ENCODE peak calls at places on chromosomes 3 and 15, in six cellular contexts. K is GM23338, D is GM23248, Q is SK-N-SH, O is OCI-LY7, T is hepatocyte. C is an unnamed sample.
A peak's percentile ranks its signal among the peaks of the same experiment; 100 is the strongest.

GRCh38 chr15:64706011-64706911 is 69.1 kb downstream of the RBPMS2 start:
- DNase-seq in K (no peak), D (no peak), Q (no peak), O (no peak), T (no peak), C (no peak)

GRCh38 chr3:20853890-20854289 is 667.9 kb upstream of the SGO1 start:
- DNase-seq in K (no peak), D (peak; percentile 8), Q (no peak), O (no peak), T (no peak), C (no peak)

GRCh38 chr3:138468886-138469285 is 34.5 kb downstream of the ESYT3 start:
- DNase-seq in K (no peak), D (peak; percentile 56), Q (no peak), O (no peak), T (no peak), C (no peak)

GRCh38 chr15:68354923-68355322 is 77.0 kb downstream of the ITGA11 start:
- DNase-seq in K (no peak), D (peak; percentile 95), Q (no peak), O (no peak), T (peak; percentile 63), C (peak; percentile 64)

GRCh38 chr3:108201258-108201657 is 21.0 kb downstream of the IFT57 start:
- DNase-seq in K (no peak), D (no peak), Q (no peak), O (no peak), T (no peak), C (no peak)

GRCh38 chr3:13019243-13019701 is 54.0 kb downstream of the IQSEC1 start:
- DNase-seq in K (peak; percentile 78), D (peak; percentile 83), Q (peak; percentile 70), O (no peak), T (peak; percentile 72), C (no peak)

GRCh38 chr3:196517919-196518318 is 2.8 kb upstream of the SMCO1 start:
- DNase-seq in K (peak; percentile 17), D (no peak), Q (no peak), O (no peak), T (no peak), C (no peak)

GRCh38 chr15:95970326-95970725 is 360.2 kb upstream of the NR2F2 start:
- DNase-seq in K (no peak), D (no peak), Q (no peak), O (no peak), T (no peak), C (no peak)

GRCh38 chr3:149417174-149417573 is 39.7 kb upstream of the TM4SF1 start:
- DNase-seq in K (no peak), D (no peak), Q (no peak), O (no peak), T (no peak), C (no peak)

GRCh38 chr15:69172854-69173253 is 12.4 kb downstream of the GLCE start:
- DNase-seq in K (no peak), D (no peak), Q (no peak), O (no peak), T (no peak), C (no peak)

GRCh38 chr15:52019394-52020252 is 604 bp downstream of the MAPK6 start:
- DNase-seq in K (peak; percentile 65), D (peak; percentile 98), Q (peak; percentile 96), O (peak; percentile 74), T (peak; percentile 94), C (no peak)

GRCh38 chr3:112894258-112894657 is 47.6 kb upstream of the CD200R1L start:
- DNase-seq in K (peak; percentile 82), D (peak; percentile 36), Q (no peak), O (no peak), T (no peak), C (peak; percentile 0)

GRCh38 chr15:45121706-45122417 is 7.7 kb downstream of the DUOXA2 start:
- DNase-seq in K (no peak), D (peak; percentile 96), Q (no peak), O (no peak), T (peak; percentile 74), C (peak; percentile 16)

GRCh38 chr3:5191555-5192304 is 4.2 kb downstream of the EDEM1 start:
- DNase-seq in K (peak; percentile 50), D (peak; percentile 16), Q (no peak), O (peak; percentile 63), T (no peak), C (no peak)

GRCh38 chr3:183114779-183115178 is 15.5 kb upstream of the MCCC1 start:
- DNase-seq in K (peak; percentile 81), D (no peak), Q (peak; percentile 27), O (no peak), T (no peak), C (no peak)

GRCh38 chr3:159486580-159486979 is 502.1 kb upstream of the IL12A start:
- DNase-seq in K (peak; percentile 73), D (peak; percentile 2), Q (no peak), O (no peak), T (no peak), C (peak; percentile 22)

GRCh38 chr3:127794972-127795371 is 27.3 kb downstream of the MGLL start:
- DNase-seq in K (no peak), D (no peak), Q (no peak), O (no peak), T (no peak), C (no peak)

GRCh38 chr3:127790580-127791183 is 31.6 kb downstream of the MGLL start:
- DNase-seq in K (no peak), D (no peak), Q (no peak), O (no peak), T (no peak), C (no peak)

GRCh38 chr3:127794402-127794801 is 27.9 kb downstream of the MGLL start:
- DNase-seq in K (no peak), D (no peak), Q (no peak), O (no peak), T (no peak), C (no peak)

GRCh38 chr3:127791221-127791913 is 30.9 kb downstream of the MGLL start:
- DNase-seq in K (peak; percentile 67), D (peak; percentile 56), Q (no peak), O (peak; percentile 58), T (peak; percentile 75), C (no peak)

GRCh38 chr3:127792664-127793292 is 29.5 kb downstream of the MGLL start:
- DNase-seq in K (no peak), D (peak; percentile 83), Q (no peak), O (no peak), T (peak; percentile 69), C (no peak)
- TF ChIP-seq EZH2phosphoT487 in K (no peak), D (no peak), Q (no peak), O (no peak), T (no peak), C (no peak)

GRCh38 chr3:57118279-57118678 is 46.9 kb downstream of the IL17RD start:
- DNase-seq in K (no peak), D (no peak), Q (no peak), O (no peak), T (no peak), C (no peak)
- TF ChIP-seq EZH2phosphoT487 in K (no peak), D (no peak), Q (no peak), O (no peak), T (no peak), C (no peak)

GRCh38 chr3:33438284-33438668 is 1.9 kb downstream of the UBP1 start:
- DNase-seq in K (no peak), D (peak; percentile 76), Q (no peak), O (peak; percentile 47), T (peak; percentile 14), C (no peak)

GRCh38 chr3:33440328-33440577 is at the start of gene UBP1:
- DNase-seq in K (no peak), D (no peak), Q (peak; percentile 96), O (no peak), T (peak; percentile 100), C (no peak)

GRCh38 chr3:33440578-33441321 is 545 bp upstream of the UBP1 start:
- DNase-seq in K (peak; percentile 100), D (peak; percentile 100), Q (peak; percentile 83), O (peak; percentile 100), T (peak; percentile 95), C (peak; percentile 100)

GRCh38 chr3:33438871-33439270 is 1.3 kb downstream of the UBP1 start:
- DNase-seq in K (no peak), D (peak; percentile 53), Q (no peak), O (peak; percentile 28), T (no peak), C (no peak)

DNA sequence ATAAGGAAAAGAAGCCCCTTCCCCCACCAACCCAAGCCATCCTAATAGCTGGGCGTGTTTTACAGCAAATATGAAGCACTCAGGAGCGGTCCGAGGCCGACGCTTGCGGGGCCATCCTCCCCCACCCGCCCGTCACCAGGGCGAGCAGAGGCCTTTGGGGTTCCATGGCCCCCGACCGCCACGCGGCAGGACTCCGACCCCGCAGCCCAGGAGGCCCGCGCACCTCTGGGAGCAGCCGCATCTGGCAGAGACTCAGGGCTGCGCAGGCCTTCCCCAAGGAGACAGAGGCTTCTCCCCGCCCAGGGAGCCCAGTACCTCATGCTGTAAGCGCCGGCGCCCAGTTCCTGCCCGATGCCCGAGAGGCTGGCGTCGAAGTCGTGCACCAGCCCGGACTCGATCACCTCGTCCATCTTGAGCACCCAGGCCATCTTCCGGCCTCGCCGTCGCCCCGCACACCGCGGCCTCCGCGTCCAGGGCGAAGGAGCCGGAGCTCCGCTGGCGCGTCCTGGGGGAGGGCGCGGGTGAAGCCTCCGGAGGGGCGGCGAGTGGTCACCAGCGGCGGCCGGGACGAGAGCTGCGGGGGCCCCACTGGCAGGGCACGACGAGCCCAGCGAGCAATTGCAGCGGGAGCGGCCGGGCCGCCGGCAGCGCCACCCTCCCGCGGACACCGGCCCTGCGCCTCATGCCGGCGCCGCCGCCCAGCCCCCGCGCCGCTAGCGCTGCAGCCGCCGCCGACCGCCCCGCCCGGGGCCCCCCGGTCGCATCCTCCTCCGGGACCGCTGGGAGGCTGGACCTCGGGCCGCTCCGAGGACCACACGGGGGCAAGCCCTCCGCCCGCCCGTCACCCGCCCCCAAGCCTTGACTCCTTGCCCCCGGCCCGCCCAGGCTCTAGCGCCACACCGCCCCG is 531 bp downstream of the UBP1 start:
- DNase-seq in K (peak; percentile 51), D (peak; percentile 86), Q (peak; percentile 84), O (peak; percentile 63), T (peak; percentile 90), C (no peak)
- TF ChIP-seq EZH2phosphoT487 in K (no peak), D (no peak), Q (no peak), O (no peak), T (no peak), C (no peak)

GRCh38 chr15:58398643-58399042 is 33.1 kb upstream of the LIPC start:
- DNase-seq in K (peak; percentile 10), D (no peak), Q (no peak), O (no peak), T (no peak), C (no peak)
- TF ChIP-seq EZH2phosphoT487 in K (no peak), D (no peak), Q (no peak), O (no peak), T (no peak), C (no peak)

DNA sequence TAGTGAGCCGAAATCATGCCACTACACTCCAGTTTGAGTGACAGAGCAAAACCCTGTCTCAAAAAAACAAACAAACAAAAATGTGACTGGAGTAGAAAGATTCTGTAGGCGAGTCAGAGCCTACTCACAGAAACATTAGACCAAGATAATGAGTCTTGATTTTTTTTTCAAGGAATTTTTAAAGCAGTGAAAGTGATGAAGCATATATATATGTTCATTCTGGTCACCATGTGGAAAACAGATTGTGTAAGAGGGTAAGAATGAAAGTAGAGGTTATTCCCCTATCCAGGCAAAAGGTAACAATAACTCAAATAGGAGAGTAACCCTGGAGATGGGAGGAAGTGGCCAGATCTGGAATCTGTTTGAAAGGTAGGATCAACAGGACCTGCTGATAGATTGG is 26.2 kb upstream of the FHIT start:
- DNase-seq in K (no peak), D (no peak), Q (no peak), O (no peak), T (no peak), C (no peak)
- TF ChIP-seq EZH2phosphoT487 in K (no peak), D (no peak), Q (no peak), O (no peak), T (no peak), C (no peak)

GRCh38 chr15:55907797-55908196 is 85.6 kb downstream of the NEDD4 start:
- DNase-seq in K (no peak), D (peak; percentile 99), Q (peak; percentile 3), O (no peak), T (peak; percentile 20), C (peak; percentile 86)
- TF ChIP-seq EZH2phosphoT487 in K (no peak), D (no peak), Q (no peak), O (no peak), T (no peak), C (no peak)